ENCODE peak calls at places on chromosomes 11 and 22, in eight cellular contexts. J is astrocyte of the hippocampus; P is activated B cell treated with CpG ODN at 0.5 μM for 24 hours; Q is Caki2; X is stimulated activated CD4-positive, alpha-beta T cell treated with anti-CD3 and anti-CD28 coated beads, Interleukin-2, amount 100 ng/mL, for 48 hours; E is activated T-helper 1 cell treated with Interleukin-2 at 50 U/mL for 16 hours; Z is activated CD8-positive, alpha-beta T cell treated with anti-CD3 and anti-CD28 coated beads, Interleukin-2, amount 10 ng/mL, durations not matched to agents 7 days and 5 days; B is activated T-cell treated with anti-CD3 and anti-CD28 coated beads, Interleukin-2, amount 50 U/mL, for 48 hours. V is an unnamed sample.
A peak's percentile ranks its signal among the peaks of the same experiment; 100 is the strongest.

GRCh38 chr22:25051073-25051472 is 98.6 kb downstream of the KIAA1671 start:
- DNase-seq in Z (peak; percentile 26), X (no peak), E (no peak), B (no peak), Q (no peak), J (no peak), P (no peak), V (no peak)

GRCh38 chr22:33697640-33698039 is 222.6 kb downstream of the LARGE1 start:
- DNase-seq in B (no peak), X (no peak), J (peak; percentile 40), Q (no peak), E (no peak), Z (no peak), P (no peak), V (no peak)

GRCh38 chr11:75154646-75155569 is 4.0 kb downstream of the SLCO2B1 start:
- DNase-seq in P (no peak), Z (no peak), E (no peak), X (no peak), J (no peak), Q (no peak), B (no peak), V (no peak)

GRCh38 chr11:65661599-65662246 is 993 bp downstream of the RELA start:
- DNase-seq in J (no peak), E (no peak), Z (no peak), X (no peak), P (no peak), Q (no peak), B (no peak), V (no peak)

GRCh38 chr11:19243143-19243542 is 2.4 kb upstream of the E2F8 start:
- DNase-seq in X (no peak), P (no peak), B (no peak), Z (no peak), J (no peak), Q (no peak), E (no peak), V (no peak)

GRCh38 chr22:35437038-35437437 is 37.1 kb downstream of the MCM5 start:
- DNase-seq in Q (peak; percentile 46), J (no peak), E (no peak), Z (peak; percentile 31), B (peak; percentile 52), P (no peak), X (no peak), V (no peak)

GRCh38 chr11:839875-840617 is 2.3 kb downstream of the POLR2L start:
- DNase-seq in Z (no peak), P (no peak), X (no peak), E (no peak), J (no peak), B (no peak), Q (no peak), V (no peak)

GRCh38 chr11:75969626-75970308 is 154.8 kb downstream of the UVRAG start:
- DNase-seq in Q (no peak), X (no peak), E (no peak), B (no peak), J (no peak), Z (no peak), P (no peak), V (no peak)

GRCh38 chr11:13207665-13208594 is 69.7 kb upstream of the BMAL1 start:
- DNase-seq in P (no peak), Z (peak; percentile 33), Q (peak; percentile 41), X (peak; percentile 13), J (peak; percentile 89), B (peak; percentile 34), E (no peak), V (no peak)

GRCh38 chr22:48675141-48675827 is 1152.4 kb downstream of the BRD1 start:
- DNase-seq in B (no peak), P (no peak), X (no peak), Q (no peak), J (no peak), E (no peak), Z (no peak), V (no peak)

GRCh38 chr11:70948855-70949551 is 303.4 kb downstream of the SHANK2 start:
- DNase-seq in Z (no peak), X (no peak), B (no peak), Q (peak; percentile 71), E (no peak), P (no peak), J (no peak), V (no peak)

GRCh38 chr11:123054301-123055065 is 7.5 kb downstream of the HSPA8 start:
- DNase-seq in Z (peak; percentile 52), B (peak; percentile 65), P (no peak), J (peak; percentile 81), X (no peak), E (no peak), Q (peak; percentile 58), V (no peak)

GRCh38 chr11:121337078-121337477 is 44.5 kb downstream of the SC5D start:
- DNase-seq in P (no peak), E (no peak), X (no peak), Z (peak; percentile 48), B (no peak), J (no peak), Q (no peak), V (no peak)

GRCh38 chr22:45889539-45890350 is 87.2 kb downstream of the WNT7B start:
- DNase-seq in Z (no peak), Q (no peak), X (no peak), E (no peak), J (peak; percentile 82), P (no peak), B (no peak), V (no peak)

GRCh38 chr11:69293819-69294505 is at the start of gene MYEOV:
- DNase-seq in Q (peak; percentile 75), Z (peak; percentile 50), E (no peak), B (peak; percentile 72), P (no peak), J (peak; percentile 43), X (no peak), V (no peak)

GRCh38 chr22:41976961-41977566 is 7.8 kb downstream of the SEPTIN3 start:
- DNase-seq in P (no peak), J (peak; percentile 26), E (no peak), X (no peak), Z (no peak), Q (no peak), B (no peak), V (no peak)

GRCh38 chr22:46149998-46150549 is at the start of gene PPARA:
- DNase-seq in Z (peak; percentile 84), J (peak; percentile 92), Q (peak; percentile 68), E (peak; percentile 81), P (peak; percentile 92), B (peak; percentile 86), X (peak; percentile 77), V (peak; percentile 51)

GRCh38 chr11:64357904-64358535 is 942 bp upstream of the RPS6KA4 start:
- DNase-seq in P (no peak), E (peak; percentile 41), B (peak; percentile 82), X (no peak), J (no peak), Q (no peak), Z (peak; percentile 56), V (no peak)

V was measured in thoracic aorta.